ENCODE peak calls at places on chromosome 22, in five cellular contexts. W, V, C, H and G are unnamed samples.

GRCh38 chr22:39392341-39392948 is 7.1 kb upstream of the TAB1 start:
- DNase-seq in W (no peak), V (no peak), C (no peak), H (no peak), G (no peak)

GRCh38 chr22:48536691-48537591 is 1290.7 kb downstream of the BRD1 start:
- DNase-seq in W (no peak), V (no peak), C (peak; percentile 32), H (no peak), G (no peak)

GRCh38 chr22:50695421-50696250 is 23.0 kb downstream of the SHANK3 start:
- DNase-seq in W (peak; percentile 43), V (peak; percentile 50), C (no peak), H (no peak), G (no peak)

GRCh38 chr22:45599836-45600577 is 71.6 kb upstream of the ATXN10 start:
- DNase-seq in W (peak; percentile 36), V (no peak), C (no peak), H (no peak), G (no peak)

GRCh38 chr22:50660306-50660705 is 12.3 kb upstream of the SHANK3 start:
- DNase-seq in W (no peak), V (no peak), C (no peak), H (no peak), G (no peak)

GRCh38 chr22:47172771-47173534 is 410.5 kb downstream of the TBC1D22A start:
- DNase-seq in W (peak; percentile 52), V (peak; percentile 64), C (no peak), H (peak; percentile 34), G (no peak)

GRCh38 chr22:44884562-44884961 is 125.2 kb downstream of the PHF21B start:
- DNase-seq in W (no peak), V (no peak), C (no peak), H (no peak), G (no peak)

GRCh38 chr22:25745341-25746011 is 3.5 kb downstream of the MYO18B start:
- DNase-seq in W (no peak), V (no peak), C (no peak), H (no peak), G (no peak)

GRCh38 chr22:24153959-24154358 is 27.3 kb upstream of the SUSD2 start:
- DNase-seq in W (no peak), V (no peak), C (no peak), H (no peak), G (no peak)

GRCh38 chr22:34105461-34106062 is 185.3 kb upstream of the LARGE1 start:
- DNase-seq in W (peak; percentile 76), V (no peak), C (peak; percentile 81), H (peak; percentile 91), G (peak; percentile 15)

GRCh38 chr22:45335021-45335818 is 25.5 kb downstream of the FAM118A start:
- DNase-seq in W (no peak), V (no peak), C (no peak), H (peak; percentile 52), G (no peak)

GRCh38 chr22:23714596-23715588 is 24.1 kb downstream of the RGL4 start:
- DNase-seq in W (peak; percentile 46), V (no peak), C (no peak), H (no peak), G (no peak)

GRCh38 chr22:39087881-39088687 is 9.0 kb upstream of the APOBEC3H start:
- DNase-seq in W (no peak), V (peak; percentile 68), C (no peak), H (peak; percentile 81), G (no peak)

GRCh38 chr22:24424901-24425775 is 2.3 kb upstream of the ADORA2A start:
- DNase-seq in W (peak; percentile 56), V (no peak), C (no peak), H (no peak), G (no peak)

GRCh38 chr22:24178502-24179440 is 2.5 kb upstream of the SUSD2 start:
- DNase-seq in W (no peak), V (no peak), C (no peak), H (peak; percentile 71), G (no peak)

GRCh38 chr22:24516301-24516737 is 21.2 kb downstream of the UPB1 start:
- DNase-seq in W (no peak), V (no peak), C (no peak), H (no peak), G (no peak)

GRCh38 chr22:50018608-50019291 is 6.2 kb upstream of the IL17REL start:
- DNase-seq in W (no peak), V (peak; percentile 10), C (no peak), H (no peak), G (no peak)

GRCh38 chr22:27594474-27595134 is 207.0 kb downstream of the MN1 start:
- DNase-seq in W (no peak), V (peak; percentile 19), C (no peak), H (no peak), G (no peak)

GRCh38 chr22:50299724-50300619 is 7.5 kb downstream of the PLXNB2 start:
- DNase-seq in W (no peak), V (no peak), C (peak; percentile 72), H (peak; percentile 86), G (no peak)

GRCh38 chr22:26333088-26333800 is 95.8 kb upstream of the ASPHD2 start:
- DNase-seq in W (no peak), V (no peak), C (no peak), H (no peak), G (no peak)

GRCh38 chr22:49517721-49518120 is 310.0 kb downstream of the BRD1 start:
- DNase-seq in W (no peak), V (no peak), C (no peak), H (no peak), G (no peak)

GRCh38 chr22:50027639-50028537 is 15.3 kb upstream of the IL17REL start:
- DNase-seq in W (no peak), V (peak; percentile 73), C (peak; percentile 87), H (no peak), G (no peak)

GRCh38 chr22:23790819-23791736 is 4.3 kb downstream of the SMARCB1 start:
- DNase-seq in W (no peak), V (peak; percentile 51), C (no peak), H (no peak), G (no peak)

GRCh38 chr22:34878996-34879395 is 187.0 kb upstream of the ISX start:
- DNase-seq in W (no peak), V (no peak), C (no peak), H (no peak), G (no peak)

DNA sequence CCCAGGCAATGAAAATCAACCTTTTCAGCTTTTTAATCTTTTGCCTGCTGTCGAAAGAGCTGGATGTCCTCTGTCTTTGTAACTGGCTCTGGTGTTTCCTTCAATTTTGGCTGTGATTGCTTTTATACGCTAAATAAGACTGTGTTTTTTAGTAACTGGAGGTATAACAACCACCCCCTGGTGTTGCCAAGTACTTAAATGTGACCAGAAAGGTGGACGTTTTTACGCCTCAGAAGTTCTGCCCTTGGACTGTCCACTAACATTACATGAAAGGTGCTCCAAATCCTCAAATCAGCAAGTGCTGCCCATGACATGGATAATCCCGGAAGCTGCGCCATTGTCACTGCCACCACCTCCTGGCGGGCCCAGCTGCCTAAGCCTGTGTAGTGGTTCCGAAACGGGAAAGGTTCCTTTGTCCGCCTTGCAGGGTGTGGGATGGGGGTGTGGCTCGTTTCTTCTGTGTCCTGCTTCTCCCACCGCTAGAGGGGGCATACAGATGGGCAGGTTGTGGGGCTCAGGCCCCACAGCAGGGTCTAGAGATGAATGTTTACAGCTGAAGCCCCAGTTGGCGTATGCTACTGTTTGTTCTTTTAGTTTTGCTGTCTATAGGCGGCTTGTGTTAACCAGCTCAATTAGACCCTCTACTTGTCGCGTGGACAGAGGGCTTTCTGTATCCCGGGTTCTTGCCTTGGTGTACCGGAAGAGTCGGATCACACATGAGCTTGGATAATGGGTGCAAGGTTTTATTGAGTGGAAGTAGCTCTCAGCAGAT is 82.2 kb upstream of the SEPTIN5 start:
- DNase-seq in W (no peak), V (no peak), C (no peak), H (peak; percentile 78), G (no peak)
- TF ChIP-seq CTCF in W (no peak), V (peak; percentile 40), C (no peak), H (peak; percentile 77), G (no peak)

GRCh38 chr22:22144858-22145257 is 99.7 kb upstream of the VPREB1 start:
- DNase-seq in W (no peak), V (no peak), C (no peak), H (no peak), G (no peak)
- TF ChIP-seq CTCF in W (no peak), V (no peak), C (no peak), H (peak; percentile 9), G (no peak)

GRCh38 chr22:43782448-43782847 is 29.7 kb downstream of the EFCAB6 start:
- DNase-seq in W (no peak), V (no peak), C (no peak), H (no peak), G (no peak)

GRCh38 chr22:43789452-43789851 is 22.7 kb downstream of the EFCAB6 start:
- DNase-seq in W (no peak), V (no peak), C (no peak), H (no peak), G (no peak)

DNA sequence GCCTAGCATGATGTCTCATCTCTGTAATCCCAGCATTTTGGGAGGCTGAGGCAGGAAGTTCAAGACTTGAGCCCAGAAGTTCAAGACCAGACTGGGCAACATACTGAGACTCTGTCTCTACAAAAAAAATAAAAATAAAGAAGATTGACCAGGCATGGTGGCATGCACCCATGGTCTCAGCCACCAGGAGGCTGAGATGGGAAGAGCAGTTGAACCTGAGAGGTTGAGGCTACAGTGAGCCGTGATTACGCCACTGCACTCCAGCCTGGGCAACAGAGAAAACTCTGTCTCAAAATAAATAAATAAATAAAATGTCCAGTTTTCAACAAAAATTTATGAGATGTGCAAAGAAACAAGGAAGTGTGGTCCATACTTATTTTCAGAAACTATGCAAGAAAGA is 28.3 kb downstream of the EFCAB6 start:
- DNase-seq in W (no peak), V (no peak), C (no peak), H (no peak), G (no peak)
- TF ChIP-seq CTCF in W (no peak), V (no peak), C (no peak), H (peak; percentile 50), G (no peak)

GRCh38 chr22:18152519-18152918 is 2.5 kb downstream of the USP18 start:
- DNase-seq in W (no peak), V (no peak), C (no peak), H (no peak), G (no peak)

GRCh38 chr22:18154821-18155390 is 4.9 kb downstream of the USP18 start:
- DNase-seq in W (no peak), V (no peak), C (no peak), H (no peak), G (no peak)

GRCh38 chr22:18157714-18158028 is 7.7 kb downstream of the USP18 start:
- DNase-seq in W (no peak), V (no peak), C (no peak), H (no peak), G (no peak)

DNA sequence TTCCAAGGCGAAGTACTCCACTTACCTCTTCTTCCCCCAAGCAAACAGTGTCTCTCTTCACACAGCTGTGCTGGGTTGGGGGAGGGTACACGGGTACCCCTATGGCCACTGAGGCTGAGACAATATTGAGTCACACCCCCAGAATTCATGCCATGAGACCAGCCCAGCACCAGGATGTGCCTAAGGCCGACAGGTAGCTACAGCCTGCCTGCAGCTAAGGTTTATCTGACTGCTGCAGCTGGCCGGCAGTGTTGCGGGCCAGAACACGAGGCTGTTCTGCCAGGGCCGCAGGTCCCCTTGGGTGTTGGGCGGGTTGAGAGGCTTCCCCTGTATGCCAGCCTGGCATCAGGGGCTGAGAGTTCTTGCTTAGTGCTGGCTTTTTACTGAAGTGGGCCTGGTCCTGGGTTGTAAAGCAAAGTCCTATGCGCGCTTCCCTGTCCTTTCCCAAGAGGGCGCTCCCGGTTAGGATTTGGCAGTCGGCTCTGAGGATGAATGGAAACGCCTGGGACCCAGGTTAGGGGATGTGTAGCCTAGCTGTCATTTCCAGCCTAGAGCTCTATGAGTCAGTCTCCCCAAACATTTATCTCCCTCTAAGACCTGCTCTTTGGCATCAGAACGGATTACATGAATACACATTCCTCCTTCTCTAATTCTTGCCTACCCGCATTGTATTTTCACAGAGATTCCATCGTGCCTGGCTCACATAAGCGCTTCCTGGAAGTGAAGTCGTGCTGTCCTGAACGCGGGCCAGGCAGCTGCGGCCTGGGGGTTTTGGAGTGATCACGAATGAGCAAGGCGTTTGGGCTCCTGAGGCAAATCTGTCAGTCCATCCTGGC is 7.1 kb downstream of the USP18 start:
- DNase-seq in W (no peak), V (peak; percentile 67), C (peak; percentile 56), H (peak; percentile 92), G (no peak)
- TF ChIP-seq CTCF in W (peak; percentile 23), V (peak; percentile 49), C (peak; percentile 15), H (peak; percentile 93), G (no peak)